ENCODE peak calls at places on chromosomes 12 and 14, in six cellular contexts. One of them, this sample, is unnamed.

GRCh38 chr12:71195338-71195896 is 37.6 kb upstream of the TSPAN8 start:
- DNase-seq in substantia nigra: no peak
- DNase-seq in colonic mucosa: no peak
- DNase-seq in foreskin keratinocyte: no peak
- DNase-seq in neuronal stem cell: no peak
- DNase-seq in HCT116: no peak
- DNase-seq in this sample: no peak

GRCh38 chr12:88960213-88960878 is 380.1 kb upstream of the KITLG start:
- DNase-seq in substantia nigra: no peak
- DNase-seq in colonic mucosa: no peak
- DNase-seq in foreskin keratinocyte: no peak
- DNase-seq in neuronal stem cell: no peak
- DNase-seq in HCT116: peak
- DNase-seq in this sample: no peak

GRCh38 chr12:82458101-82458500 is 99.8 kb downstream of the METTL25 start:
- DNase-seq in substantia nigra: no peak
- DNase-seq in colonic mucosa: no peak
- DNase-seq in foreskin keratinocyte: no peak
- DNase-seq in neuronal stem cell: no peak
- DNase-seq in HCT116: no peak
- DNase-seq in this sample: no peak

GRCh38 chr14:51365241-51365940 is 125.3 kb downstream of the TMX1 start:
- DNase-seq in substantia nigra: no peak
- DNase-seq in colonic mucosa: no peak
- DNase-seq in foreskin keratinocyte: no peak
- DNase-seq in neuronal stem cell: no peak
- DNase-seq in HCT116: no peak
- DNase-seq in this sample: no peak

GRCh38 chr14:32950584-32950983 is 11.9 kb downstream of the NPAS3 start:
- DNase-seq in substantia nigra: no peak
- DNase-seq in colonic mucosa: no peak
- DNase-seq in foreskin keratinocyte: no peak
- DNase-seq in neuronal stem cell: no peak
- DNase-seq in HCT116: no peak
- DNase-seq in this sample: no peak

GRCh38 chr12:85673921-85674420 is 162.2 kb downstream of the RASSF9 start:
- DNase-seq in substantia nigra: no peak
- DNase-seq in colonic mucosa: no peak
- DNase-seq in foreskin keratinocyte: no peak
- DNase-seq in neuronal stem cell: no peak
- DNase-seq in HCT116: no peak
- DNase-seq in this sample: no peak

GRCh38 chr12:116480210-116480818 is 78.9 kb upstream of the MAP1LC3B2 start:
- DNase-seq in substantia nigra: no peak
- DNase-seq in colonic mucosa: no peak
- DNase-seq in foreskin keratinocyte: no peak
- DNase-seq in neuronal stem cell: no peak
- DNase-seq in HCT116: no peak
- DNase-seq in this sample: no peak

GRCh38 chr12:69610126-69610525 is 581 bp downstream of the LRRC10 start:
- DNase-seq in substantia nigra: no peak
- DNase-seq in colonic mucosa: no peak
- DNase-seq in foreskin keratinocyte: no peak
- DNase-seq in neuronal stem cell: no peak
- DNase-seq in HCT116: no peak
- DNase-seq in this sample: no peak

GRCh38 chr12:31323466-31324115 is 2.4 kb downstream of the SINHCAF start:
- DNase-seq in substantia nigra: no peak
- DNase-seq in colonic mucosa: peak
- DNase-seq in foreskin keratinocyte: peak
- DNase-seq in neuronal stem cell: peak
- DNase-seq in HCT116: no peak
- DNase-seq in this sample: peak

GRCh38 chr12:87274594-87275245 is 754.5 kb downstream of the C12orf50 start:
- DNase-seq in substantia nigra: no peak
- DNase-seq in colonic mucosa: no peak
- DNase-seq in foreskin keratinocyte: no peak
- DNase-seq in neuronal stem cell: no peak
- DNase-seq in HCT116: peak
- DNase-seq in this sample: no peak

GRCh38 chr14:61335876-61336275 is 14.5 kb downstream of the PRKCH start:
- DNase-seq in substantia nigra: no peak
- DNase-seq in colonic mucosa: no peak
- DNase-seq in foreskin keratinocyte: no peak
- DNase-seq in neuronal stem cell: no peak
- DNase-seq in HCT116: no peak
- DNase-seq in this sample: no peak

GRCh38 chr14:34103176-34103575 is 152.3 kb upstream of the EGLN3 start:
- DNase-seq in substantia nigra: no peak
- DNase-seq in colonic mucosa: no peak
- DNase-seq in foreskin keratinocyte: no peak
- DNase-seq in neuronal stem cell: no peak
- DNase-seq in HCT116: no peak
- DNase-seq in this sample: no peak

GRCh38 chr12:109715310-109716091 is 1.9 kb downstream of the FAM222A start:
- DNase-seq in substantia nigra: peak
- DNase-seq in colonic mucosa: peak
- DNase-seq in foreskin keratinocyte: no peak
- DNase-seq in neuronal stem cell: no peak
- DNase-seq in HCT116: no peak
- DNase-seq in this sample: no peak

GRCh38 chr14:32620724-32621123 is 291.6 kb downstream of the AKAP6 start:
- DNase-seq in substantia nigra: no peak
- DNase-seq in colonic mucosa: no peak
- DNase-seq in foreskin keratinocyte: no peak
- DNase-seq in neuronal stem cell: no peak
- DNase-seq in HCT116: no peak
- DNase-seq in this sample: no peak

GRCh38 chr12:77993658-77994057 is 163.0 kb downstream of the NAV3 start:
- DNase-seq in substantia nigra: no peak
- DNase-seq in colonic mucosa: no peak
- DNase-seq in foreskin keratinocyte: no peak
- DNase-seq in neuronal stem cell: no peak
- DNase-seq in HCT116: no peak
- DNase-seq in this sample: no peak

GRCh38 chr14:74583689-74584434 is 28.2 kb downstream of the LTBP2 start:
- DNase-seq in substantia nigra: no peak
- DNase-seq in colonic mucosa: no peak
- DNase-seq in foreskin keratinocyte: peak
- DNase-seq in neuronal stem cell: no peak
- DNase-seq in HCT116: peak
- DNase-seq in this sample: peak

GRCh38 chr12:70724444-70724843 is 87.2 kb upstream of the PTPRB start:
- DNase-seq in substantia nigra: no peak
- DNase-seq in colonic mucosa: no peak
- DNase-seq in foreskin keratinocyte: no peak
- DNase-seq in neuronal stem cell: no peak
- DNase-seq in HCT116: peak
- DNase-seq in this sample: no peak

GRCh38 chr12:80196419-80196818 is 97.1 kb downstream of the OTOGL start:
- DNase-seq in substantia nigra: no peak
- DNase-seq in colonic mucosa: no peak
- DNase-seq in foreskin keratinocyte: no peak
- DNase-seq in neuronal stem cell: no peak
- DNase-seq in HCT116: no peak
- DNase-seq in this sample: no peak

GRCh38 chr12:96196781-96197180 is 2.6 kb downstream of the ELK3 start:
- DNase-seq in substantia nigra: no peak
- DNase-seq in colonic mucosa: no peak
- DNase-seq in foreskin keratinocyte: no peak
- DNase-seq in neuronal stem cell: no peak
- DNase-seq in HCT116: no peak
- DNase-seq in this sample: no peak

GRCh38 chr14:82238649-82239048 is 705.0 kb upstream of the SEL1L start:
- DNase-seq in substantia nigra: no peak
- DNase-seq in colonic mucosa: no peak
- DNase-seq in foreskin keratinocyte: no peak
- DNase-seq in neuronal stem cell: no peak
- DNase-seq in HCT116: no peak
- DNase-seq in this sample: no peak

GRCh38 chr12:24562761-24563392 is 386.0 kb downstream of the BCAT1 start:
- DNase-seq in substantia nigra: peak
- DNase-seq in colonic mucosa: no peak
- DNase-seq in foreskin keratinocyte: peak
- DNase-seq in neuronal stem cell: peak
- DNase-seq in HCT116: no peak
- DNase-seq in this sample: peak
- H3K27ac ChIP-seq in substantia nigra: peak
- H3K27ac ChIP-seq in colonic mucosa: no peak
- H3K27ac ChIP-seq in foreskin keratinocyte: no peak
- H3K27ac ChIP-seq in neuronal stem cell: peak
- H3K27ac ChIP-seq in HCT116: no peak
- H3K27ac ChIP-seq in this sample: peak

GRCh38 chr14:25680934-25681333 is 631.0 kb upstream of the STXBP6 start:
- DNase-seq in substantia nigra: no peak
- DNase-seq in colonic mucosa: no peak
- DNase-seq in foreskin keratinocyte: no peak
- DNase-seq in neuronal stem cell: no peak
- DNase-seq in HCT116: no peak
- DNase-seq in this sample: no peak
- H3K27ac ChIP-seq in substantia nigra: no peak
- H3K27ac ChIP-seq in colonic mucosa: no peak
- H3K27ac ChIP-seq in foreskin keratinocyte: no peak
- H3K27ac ChIP-seq in neuronal stem cell: no peak
- H3K27ac ChIP-seq in HCT116: no peak
- H3K27ac ChIP-seq in this sample: no peak

DNA sequence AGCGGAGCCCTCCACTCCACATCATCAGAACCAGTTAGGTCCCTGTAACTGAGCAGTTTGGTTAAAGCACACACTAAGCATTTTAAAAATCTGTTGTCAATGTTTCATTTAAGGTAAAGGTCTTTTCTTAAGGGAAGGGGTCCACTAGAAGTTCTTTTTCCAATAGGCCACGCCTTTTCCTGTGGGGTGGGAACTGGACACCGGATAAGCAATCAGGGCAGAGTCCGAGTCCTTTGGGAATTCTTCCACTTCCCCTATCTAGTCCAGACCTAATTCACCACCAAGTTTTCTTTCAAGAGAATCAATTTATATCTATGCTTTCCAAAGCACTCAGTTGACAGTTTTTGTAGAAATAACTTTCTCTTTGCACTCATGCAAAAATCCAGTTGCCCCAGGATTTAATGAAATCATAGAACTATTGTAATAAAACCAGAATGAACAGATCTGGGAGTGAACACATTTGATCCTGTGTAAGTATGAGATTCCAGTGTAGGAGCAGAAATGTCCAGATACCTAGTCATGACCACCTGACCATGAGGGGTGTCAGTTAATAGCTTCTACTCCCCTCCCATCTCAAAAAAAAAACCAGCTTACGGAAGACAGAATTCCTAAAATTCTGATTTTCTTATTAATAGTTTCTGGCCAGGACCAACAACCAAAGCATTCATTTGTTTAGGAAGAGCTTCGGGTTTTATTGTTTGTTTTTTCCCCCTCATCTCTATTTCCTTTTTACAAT is 11.7 kb downstream of the VPS37B start:
- DNase-seq in substantia nigra: no peak
- DNase-seq in colonic mucosa: no peak
- DNase-seq in foreskin keratinocyte: no peak
- DNase-seq in neuronal stem cell: no peak
- DNase-seq in HCT116: no peak
- DNase-seq in this sample: no peak
- H3K27ac ChIP-seq in substantia nigra: no peak
- H3K27ac ChIP-seq in colonic mucosa: no peak
- H3K27ac ChIP-seq in foreskin keratinocyte: peak
- H3K27ac ChIP-seq in neuronal stem cell: no peak
- H3K27ac ChIP-seq in HCT116: no peak
- H3K27ac ChIP-seq in this sample: no peak

DNA sequence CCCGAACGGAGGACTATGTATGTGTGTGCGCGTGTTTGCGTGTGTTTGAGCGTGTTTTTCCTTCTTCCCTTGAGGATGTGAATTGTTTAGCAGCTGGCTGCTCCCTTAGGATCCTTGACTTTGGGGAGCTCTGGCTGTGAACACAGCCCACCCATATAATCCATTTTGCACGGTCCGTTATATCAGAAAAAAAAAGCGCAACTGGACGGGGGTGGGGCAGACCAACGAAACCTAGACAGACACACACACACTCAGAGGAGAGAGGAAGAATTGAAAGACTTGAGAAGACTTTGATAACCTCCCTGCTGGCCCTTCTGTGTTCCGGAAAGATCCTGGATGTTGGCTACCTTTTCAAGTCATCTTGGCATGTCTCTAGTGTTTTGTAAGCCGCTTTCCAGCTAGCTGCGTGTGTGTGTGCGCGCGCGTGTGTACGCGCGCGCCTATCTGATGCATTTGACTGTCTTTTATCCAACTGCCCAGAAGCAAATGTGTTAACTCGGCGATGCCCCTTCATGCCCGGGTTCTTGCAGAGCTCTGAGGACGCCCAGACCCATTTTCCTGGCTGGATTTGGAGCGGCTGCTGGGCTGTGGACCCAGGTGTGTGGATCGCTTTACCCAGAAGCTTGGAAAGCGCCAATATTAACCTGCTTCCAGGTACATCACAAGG is 576 bp downstream of the LRFN5 start:
- DNase-seq in substantia nigra: no peak
- DNase-seq in colonic mucosa: no peak
- DNase-seq in foreskin keratinocyte: no peak
- DNase-seq in neuronal stem cell: no peak
- DNase-seq in HCT116: no peak
- DNase-seq in this sample: no peak
- H3K27ac ChIP-seq in substantia nigra: peak
- H3K27ac ChIP-seq in colonic mucosa: no peak
- H3K27ac ChIP-seq in foreskin keratinocyte: no peak
- H3K27ac ChIP-seq in neuronal stem cell: no peak
- H3K27ac ChIP-seq in HCT116: no peak
- H3K27ac ChIP-seq in this sample: no peak

GRCh38 chr14:93915070-93915705 is 12.0 kb upstream of the FAM181A start:
- DNase-seq in substantia nigra: no peak
- DNase-seq in colonic mucosa: no peak
- DNase-seq in foreskin keratinocyte: no peak
- DNase-seq in neuronal stem cell: no peak
- DNase-seq in HCT116: no peak
- DNase-seq in this sample: peak

GRCh38 chr14:93916476-93916875 is 10.7 kb upstream of the FAM181A start:
- DNase-seq in substantia nigra: no peak
- DNase-seq in colonic mucosa: no peak
- DNase-seq in foreskin keratinocyte: no peak
- DNase-seq in neuronal stem cell: no peak
- DNase-seq in HCT116: no peak
- DNase-seq in this sample: no peak

GRCh38 chr14:93917141-93917540 is 10.0 kb upstream of the FAM181A start:
- DNase-seq in substantia nigra: no peak
- DNase-seq in colonic mucosa: no peak
- DNase-seq in foreskin keratinocyte: no peak
- DNase-seq in neuronal stem cell: no peak
- DNase-seq in HCT116: no peak
- DNase-seq in this sample: no peak

GRCh38 chr14:93914278-93914677 is 12.9 kb upstream of the FAM181A start:
- DNase-seq in substantia nigra: no peak
- DNase-seq in colonic mucosa: no peak
- DNase-seq in foreskin keratinocyte: no peak
- DNase-seq in neuronal stem cell: no peak
- DNase-seq in HCT116: no peak
- DNase-seq in this sample: no peak

DNA sequence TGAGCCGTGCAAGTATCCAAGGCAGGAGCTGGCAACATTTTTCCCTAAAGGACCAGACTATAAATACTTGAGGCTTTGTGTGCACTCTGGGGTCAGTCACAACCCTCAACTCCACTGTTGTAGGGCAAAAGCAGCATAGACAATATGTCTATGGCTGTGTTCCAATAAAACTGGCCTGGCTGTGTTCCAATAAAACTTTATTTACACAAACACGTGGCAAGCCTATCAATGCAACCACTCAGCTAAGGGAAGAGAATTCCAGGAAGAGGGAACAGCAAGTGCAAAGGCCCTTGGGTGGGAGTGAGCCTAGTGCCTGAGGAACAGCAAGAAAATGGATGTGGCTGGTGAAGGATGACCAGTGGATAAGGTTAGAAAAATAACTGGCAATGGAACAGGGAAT is 11.3 kb upstream of the FAM181A start:
- DNase-seq in substantia nigra: no peak
- DNase-seq in colonic mucosa: no peak
- DNase-seq in foreskin keratinocyte: no peak
- DNase-seq in neuronal stem cell: no peak
- DNase-seq in HCT116: no peak
- DNase-seq in this sample: no peak
- H3K27ac ChIP-seq in substantia nigra: no peak
- H3K27ac ChIP-seq in colonic mucosa: no peak
- H3K27ac ChIP-seq in foreskin keratinocyte: no peak
- H3K27ac ChIP-seq in neuronal stem cell: no peak
- H3K27ac ChIP-seq in HCT116: no peak
- H3K27ac ChIP-seq in this sample: no peak